ENCODE peak calls at places on chromosomes 4 and X, in eight cellular contexts. F is MCF 10A; H is GM13977; K is NCI-H2081; C is NCI-H1092; R is NCI-H1105 treated with DMSO at 0.1 percent for 48 hours; Q is activated CD4-positive, CD25-positive, alpha-beta regulatory T cell; O is foreskin fibroblast. T is an unnamed sample.

GRCh38 chrX:140475025-140475424 is 29.8 kb downstream of the SOX3 start:
- DNase-seq in C (no peak), K (no peak), R (no peak), O (no peak), Q (no peak), F (no peak), H (no peak), T (no peak)

GRCh38 chrX:17656035-17656418 is 81.3 kb upstream of the SCML1 start:
- DNase-seq in R (no peak), O (no peak), F (no peak), C (no peak), Q (no peak), K (no peak), H (no peak), T (no peak)

GRCh38 chr4:56681158-56681848 is at the start of gene HOPX:
- DNase-seq in C (no peak), O (peak; percentile 40), H (peak; percentile 42), Q (no peak), R (no peak), F (peak; percentile 64), K (peak; percentile 13), T (no peak)

GRCh38 chrX:65300104-65300809 is 234.3 kb downstream of the LAS1L start:
- DNase-seq in Q (no peak), F (no peak), R (no peak), H (no peak), C (no peak), O (no peak), K (no peak), T (no peak)

GRCh38 chrX:93242897-93243296 is 430.5 kb downstream of the NAP1L3 start:
- DNase-seq in Q (no peak), H (no peak), R (no peak), C (no peak), F (peak; percentile 21), O (no peak), K (no peak), T (no peak)

GRCh38 chr4:3229964-3230363 is 19.0 kb upstream of the MSANTD1 start:
- DNase-seq in R (no peak), H (no peak), Q (no peak), F (no peak), C (no peak), K (no peak), O (no peak), T (peak; percentile 36)

GRCh38 chr4:24118031-24118430 is 228.2 kb upstream of the PPARGC1A start:
- DNase-seq in Q (no peak), O (peak; percentile 16), F (no peak), H (no peak), C (no peak), R (no peak), K (no peak), T (no peak)

GRCh38 chr4:141473952-141474351 is 162.4 kb upstream of the IL15 start:
- DNase-seq in F (no peak), K (no peak), Q (no peak), R (no peak), H (no peak), C (no peak), O (peak; percentile 76), T (no peak)

GRCh38 chrX:7120578-7121219 is 26.8 kb upstream of the STS start:
- DNase-seq in H (no peak), R (peak; percentile 78), K (peak; percentile 74), F (peak; percentile 52), C (no peak), Q (no peak), O (peak; percentile 48), T (no peak)

GRCh38 chrX:784829-785228 is 154.2 kb downstream of the SHOX start:
- DNase-seq in F (no peak), K (no peak), C (no peak), R (no peak), O (no peak), Q (no peak), H (no peak), T (no peak)

GRCh38 chr4:123606946-123607542 is 210.4 kb downstream of the SPRY1 start:
- DNase-seq in C (no peak), F (no peak), R (no peak), K (no peak), H (no peak), O (no peak), Q (no peak), T (no peak)

GRCh38 chrX:47093248-47093647 is 15.0 kb downstream of the RGN start:
- DNase-seq in C (peak; percentile 2), Q (no peak), O (peak; percentile 54), F (peak; percentile 47), H (peak; percentile 34), R (peak; percentile 31), K (peak; percentile 29), T (no peak)